ENCODE peak calls at places on chromosome 3, in seven cellular contexts. N is foreskin fibroblast, Y is colonic mucosa, T is omental fat pad, F is AG10803, C is ovary, A is kidney epithelial cell. J is an unnamed sample.

GRCh38 chr3:94433811-94434210 is 370.9 kb downstream of the NSUN3 start:
- DNase-seq in N (no peak), T (no peak), C (no peak), Y (no peak), F (no peak), A (no peak), J (no peak)

GRCh38 chr3:129966876-129967275 is 7.6 kb upstream of the TRH start:
- DNase-seq in A (no peak), N (no peak), T (no peak), C (no peak), Y (no peak), F (no peak), J (no peak)

GRCh38 chr3:99865321-99865720 is 47.7 kb downstream of the CMSS1 start:
- DNase-seq in A (no peak), T (no peak), Y (no peak), F (no peak), N (peak; percentile 75), C (no peak), J (no peak)

GRCh38 chr3:9934235-9934621 is 594 bp downstream of the CRELD1 start:
- DNase-seq in F (no peak), Y (peak; percentile 30), C (peak; percentile 49), A (no peak), T (no peak), N (no peak), J (no peak)

GRCh38 chr3:177377166-177377565 is 179.9 kb upstream of the TBL1XR1 start:
- DNase-seq in N (no peak), C (no peak), A (no peak), Y (peak; percentile 76), F (no peak), T (no peak), J (no peak)

GRCh38 chr3:45411081-45411480 is 22.7 kb downstream of the LARS2 start:
- DNase-seq in T (no peak), A (no peak), N (no peak), C (no peak), F (no peak), Y (no peak), J (no peak)

GRCh38 chr3:98914210-98915080 is 12.9 kb upstream of the DCBLD2 start:
- DNase-seq in F (no peak), Y (no peak), T (no peak), N (peak; percentile 65), A (no peak), C (no peak), J (no peak)

GRCh38 chr3:17942856-17943255 is 200.4 kb upstream of the TBC1D5 start:
- DNase-seq in C (no peak), T (no peak), A (no peak), Y (no peak), F (peak; percentile 30), N (no peak), J (no peak)

GRCh38 chr3:108830991-108831390 is 8.4 kb downstream of the TRAT1 start:
- DNase-seq in A (no peak), N (no peak), C (no peak), F (no peak), Y (no peak), T (no peak), J (no peak)

GRCh38 chr3:168678730-168679129 is 583.0 kb upstream of the GOLIM4 start:
- DNase-seq in T (no peak), A (no peak), C (no peak), N (no peak), Y (no peak), F (no peak), J (no peak)

GRCh38 chr3:189049458-189050231 is 122.1 kb upstream of the TPRG1 start:
- DNase-seq in Y (no peak), N (no peak), T (no peak), A (no peak), F (no peak), C (no peak), J (no peak)

GRCh38 chr3:120162400-120162799 is 68.2 kb upstream of the GSK3B start:
- DNase-seq in C (no peak), A (no peak), T (no peak), Y (no peak), N (peak; percentile 86), F (peak; percentile 95), J (no peak)

GRCh38 chr3:2244137-2244536 is 145.5 kb downstream of the CNTN4 start:
- DNase-seq in A (no peak), C (no peak), Y (no peak), F (no peak), N (no peak), T (no peak), J (no peak)

GRCh38 chr3:171284308-171285075 is 175.7 kb downstream of the TNIK start:
- DNase-seq in N (peak; percentile 94), C (no peak), A (peak; percentile 96), T (peak; percentile 26), Y (peak; percentile 24), F (peak; percentile 96), J (peak; percentile 14)

GRCh38 chr3:19065027-19065426 is 83.3 kb upstream of the KCNH8 start:
- DNase-seq in N (no peak), A (no peak), Y (no peak), T (no peak), F (no peak), C (no peak), J (no peak)

GRCh38 chr3:112376996-112377395 is 44.0 kb downstream of the CD200 start:
- DNase-seq in T (no peak), F (no peak), A (no peak), N (peak; percentile 77), Y (no peak), C (no peak), J (no peak)

GRCh38 chr3:198032445-198032936 is 72.5 kb downstream of the LMLN start:
- DNase-seq in T (no peak), N (no peak), C (no peak), F (no peak), Y (no peak), A (no peak), J (no peak)

GRCh38 chr3:198032039-198032438 is 72.0 kb downstream of the LMLN start:
- DNase-seq in Y (no peak), T (no peak), C (no peak), N (no peak), F (no peak), A (no peak), J (no peak)

GRCh38 chr3:198030125-198030524 is 70.1 kb downstream of the LMLN start:
- DNase-seq in A (no peak), N (no peak), T (no peak), F (no peak), Y (no peak), C (no peak), J (no peak)

GRCh38 chr3:198028718-198029117 is 68.7 kb downstream of the LMLN start:
- DNase-seq in T (no peak), Y (no peak), C (no peak), A (no peak), F (peak; percentile 32), N (peak; percentile 83), J (no peak)

DNA sequence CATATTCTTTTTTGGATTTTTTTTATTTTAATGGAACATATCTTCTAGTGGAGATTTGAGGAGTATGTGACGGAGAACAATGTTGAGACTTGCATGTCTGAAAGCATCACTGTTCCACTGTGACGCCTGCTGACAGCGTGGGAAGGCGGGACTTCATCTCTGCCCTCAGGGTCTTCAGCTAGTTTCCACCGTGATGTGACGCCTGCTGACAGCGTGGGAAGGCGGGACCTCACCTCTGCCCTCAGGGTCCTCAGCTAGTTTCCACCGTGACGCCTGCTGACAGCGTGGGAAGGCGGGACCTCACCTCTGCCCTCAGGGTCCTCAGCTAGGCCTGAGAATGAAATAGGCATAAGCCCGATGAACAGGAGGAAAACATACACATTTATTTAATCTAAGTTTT is 70.7 kb downstream of the LMLN start:
- DNase-seq in A (no peak), C (no peak), Y (no peak), F (no peak), N (no peak), T (no peak), J (no peak)
- TF ChIP-seq CTCF in A (no peak), C (no peak), Y (no peak), F (no peak), N (no peak), T (no peak), J (no peak)

GRCh38 chr3:11045536-11045935 is 53.0 kb downstream of the SLC6A1 start:
- DNase-seq in Y (no peak), N (no peak), A (no peak), T (no peak), C (no peak), F (no peak), J (no peak)
- TF ChIP-seq CTCF in Y (no peak), N (no peak), A (no peak), T (no peak), C (no peak), F (no peak), J (no peak)

GRCh38 chr3:47024932-47025331 is 45.5 kb downstream of the NBEAL2 start:
- DNase-seq in A (no peak), Y (no peak), T (no peak), N (peak; percentile 67), C (no peak), F (peak; percentile 27), J (no peak)
- TF ChIP-seq CTCF in A (no peak), Y (no peak), T (no peak), N (no peak), C (no peak), F (no peak), J (no peak)

GRCh38 chr3:53232641-53233377 is 23.0 kb downstream of the TKT start:
- DNase-seq in T (no peak), A (no peak), C (no peak), Y (no peak), N (no peak), F (no peak), J (no peak)

GRCh38 chr3:53229606-53230005 is 26.2 kb downstream of the TKT start:
- DNase-seq in A (no peak), Y (no peak), N (no peak), F (no peak), T (no peak), C (no peak), J (no peak)

GRCh38 chr3:53230789-53231188 is 25.0 kb downstream of the TKT start:
- DNase-seq in C (no peak), Y (no peak), T (no peak), A (no peak), F (no peak), N (no peak), J (no peak)

GRCh38 chr3:53230041-53230621 is 25.7 kb downstream of the TKT start:
- DNase-seq in N (no peak), F (no peak), A (no peak), C (no peak), T (no peak), Y (no peak), J (no peak)

GRCh38 chr3:53231532-53232511 is 24.0 kb downstream of the TKT start:
- DNase-seq in F (no peak), A (no peak), Y (no peak), N (no peak), C (peak; percentile 13), T (no peak), J (no peak)
- TF ChIP-seq CTCF in F (peak; percentile 18), A (peak; percentile 35), Y (no peak), N (no peak), C (no peak), T (no peak), J (peak; percentile 8)

GRCh38 chr3:39158138-39158715 is 4.8 kb upstream of the CSRNP1 start:
- DNase-seq in F (no peak), C (no peak), Y (no peak), N (no peak), A (no peak), T (no peak), J (no peak)
- TF ChIP-seq CTCF in F (no peak), C (no peak), Y (no peak), N (no peak), A (no peak), T (no peak), J (no peak)

GRCh38 chr3:28268989-28269388 is 27.6 kb downstream of the CMC1 start:
- DNase-seq in F (no peak), Y (no peak), A (no peak), C (no peak), N (no peak), T (no peak), J (no peak)
- TF ChIP-seq CTCF in F (no peak), Y (no peak), A (peak; percentile 19), C (no peak), N (peak; percentile 14), T (no peak), J (peak; percentile 10)